ENCODE peak calls at places on chromosomes 7 and 10, in four cellular contexts. One of them, this sample, is unnamed.

GRCh38 chr10:1476106-1476803 is 261.1 kb downstream of the ADARB2 start:
- DNase-seq in heart right ventricle: no peak
- DNase-seq in activated CD4-positive, CD25-positive, alpha-beta regulatory T cell treated with anti-CD3 and anti-CD28 coated beads, Interleukin-2, amount 50 U/mL, for 72 hours: no peak
- DNase-seq in GM23248: no peak
- DNase-seq in this sample: no peak

GRCh38 chr7:140417456-140418155 is 13.7 kb downstream of the RAB19 start:
- DNase-seq in heart right ventricle: no peak
- DNase-seq in activated CD4-positive, CD25-positive, alpha-beta regulatory T cell treated with anti-CD3 and anti-CD28 coated beads, Interleukin-2, amount 50 U/mL, for 72 hours: no peak
- DNase-seq in GM23248: no peak
- DNase-seq in this sample: no peak

GRCh38 chr7:2660359-2661095 is 27.5 kb upstream of the AMZ1 start:
- DNase-seq in heart right ventricle: no peak
- DNase-seq in activated CD4-positive, CD25-positive, alpha-beta regulatory T cell treated with anti-CD3 and anti-CD28 coated beads, Interleukin-2, amount 50 U/mL, for 72 hours: no peak
- DNase-seq in GM23248: peak
- DNase-seq in this sample: no peak

GRCh38 chr7:117323585-117323876 is 673 bp upstream of the WNT2 start:
- DNase-seq in activated CD4-positive, CD25-positive, alpha-beta regulatory T cell treated with anti-CD3 and anti-CD28 coated beads, Interleukin-2, amount 50 U/mL, for 72 hours: no peak
- DNase-seq in GM23248: no peak
- DNase-seq in heart right ventricle: no peak
- DNase-seq in this sample: no peak

GRCh38 chr10:87685832-87686589 is 26.3 kb downstream of the PAPSS2 start:
- DNase-seq in GM23248: no peak
- DNase-seq in activated CD4-positive, CD25-positive, alpha-beta regulatory T cell treated with anti-CD3 and anti-CD28 coated beads, Interleukin-2, amount 50 U/mL, for 72 hours: no peak
- DNase-seq in heart right ventricle: no peak
- DNase-seq in this sample: no peak

GRCh38 chr7:50068850-50069551 is 24.0 kb downstream of the ZPBP start:
- DNase-seq in activated CD4-positive, CD25-positive, alpha-beta regulatory T cell treated with anti-CD3 and anti-CD28 coated beads, Interleukin-2, amount 50 U/mL, for 72 hours: no peak
- DNase-seq in GM23248: peak
- DNase-seq in heart right ventricle: peak
- DNase-seq in this sample: peak

GRCh38 chr10:31350891-31351290 is 31.9 kb downstream of the ZEB1 start:
- DNase-seq in GM23248: no peak
- DNase-seq in activated CD4-positive, CD25-positive, alpha-beta regulatory T cell treated with anti-CD3 and anti-CD28 coated beads, Interleukin-2, amount 50 U/mL, for 72 hours: no peak
- DNase-seq in heart right ventricle: no peak
- DNase-seq in this sample: no peak

GRCh38 chr10:77474939-77475338 is 162.7 kb downstream of the KCNMA1 start:
- DNase-seq in GM23248: no peak
- DNase-seq in activated CD4-positive, CD25-positive, alpha-beta regulatory T cell treated with anti-CD3 and anti-CD28 coated beads, Interleukin-2, amount 50 U/mL, for 72 hours: no peak
- DNase-seq in heart right ventricle: no peak
- DNase-seq in this sample: no peak

GRCh38 chr10:133357293-133358151 is at the start of gene FUOM:
- DNase-seq in GM23248: peak
- DNase-seq in heart right ventricle: peak
- DNase-seq in activated CD4-positive, CD25-positive, alpha-beta regulatory T cell treated with anti-CD3 and anti-CD28 coated beads, Interleukin-2, amount 50 U/mL, for 72 hours: peak
- DNase-seq in this sample: peak

GRCh38 chr10:24349379-24350110 is 140.6 kb downstream of the KIAA1217 start:
- DNase-seq in activated CD4-positive, CD25-positive, alpha-beta regulatory T cell treated with anti-CD3 and anti-CD28 coated beads, Interleukin-2, amount 50 U/mL, for 72 hours: no peak
- DNase-seq in GM23248: peak
- DNase-seq in heart right ventricle: no peak
- DNase-seq in this sample: peak

GRCh38 chr10:58743466-58744115 is 230.9 kb downstream of the BICC1 start:
- DNase-seq in activated CD4-positive, CD25-positive, alpha-beta regulatory T cell treated with anti-CD3 and anti-CD28 coated beads, Interleukin-2, amount 50 U/mL, for 72 hours: no peak
- DNase-seq in GM23248: peak
- DNase-seq in heart right ventricle: no peak
- DNase-seq in this sample: no peak

GRCh38 chr10:91712315-91712714 is 79.4 kb upstream of the PPP1R3C start:
- DNase-seq in GM23248: no peak
- DNase-seq in activated CD4-positive, CD25-positive, alpha-beta regulatory T cell treated with anti-CD3 and anti-CD28 coated beads, Interleukin-2, amount 50 U/mL, for 72 hours: no peak
- DNase-seq in heart right ventricle: no peak
- DNase-seq in this sample: no peak

GRCh38 chr10:72812798-72813430 is 80.6 kb upstream of the OIT3 start:
- DNase-seq in GM23248: peak
- DNase-seq in heart right ventricle: no peak
- DNase-seq in activated CD4-positive, CD25-positive, alpha-beta regulatory T cell treated with anti-CD3 and anti-CD28 coated beads, Interleukin-2, amount 50 U/mL, for 72 hours: no peak
- DNase-seq in this sample: no peak

GRCh38 chr10:125448596-125448995 is 234.4 kb downstream of the TEX36 start:
- DNase-seq in GM23248: peak
- DNase-seq in heart right ventricle: no peak
- DNase-seq in activated CD4-positive, CD25-positive, alpha-beta regulatory T cell treated with anti-CD3 and anti-CD28 coated beads, Interleukin-2, amount 50 U/mL, for 72 hours: no peak
- DNase-seq in this sample: no peak

GRCh38 chr10:81873932-81874816 is 820 bp upstream of the NRG3 start:
- DNase-seq in GM23248: peak
- DNase-seq in heart right ventricle: peak
- DNase-seq in activated CD4-positive, CD25-positive, alpha-beta regulatory T cell treated with anti-CD3 and anti-CD28 coated beads, Interleukin-2, amount 50 U/mL, for 72 hours: no peak
- DNase-seq in this sample: peak

GRCh38 chr7:20019757-20020432 is 197.3 kb downstream of the MACC1 start:
- DNase-seq in activated CD4-positive, CD25-positive, alpha-beta regulatory T cell treated with anti-CD3 and anti-CD28 coated beads, Interleukin-2, amount 50 U/mL, for 72 hours: no peak
- DNase-seq in GM23248: no peak
- DNase-seq in heart right ventricle: no peak
- DNase-seq in this sample: no peak

GRCh38 chr10:75358835-75359421 is 42.6 kb downstream of the ZNF503 start:
- DNase-seq in GM23248: peak
- DNase-seq in heart right ventricle: no peak
- DNase-seq in activated CD4-positive, CD25-positive, alpha-beta regulatory T cell treated with anti-CD3 and anti-CD28 coated beads, Interleukin-2, amount 50 U/mL, for 72 hours: no peak
- DNase-seq in this sample: peak

GRCh38 chr7:107463139-107464078 is 6.4 kb upstream of the GPR22 start:
- DNase-seq in heart right ventricle: peak
- DNase-seq in activated CD4-positive, CD25-positive, alpha-beta regulatory T cell treated with anti-CD3 and anti-CD28 coated beads, Interleukin-2, amount 50 U/mL, for 72 hours: no peak
- DNase-seq in GM23248: peak
- DNase-seq in this sample: no peak

GRCh38 chr10:132011027-132011426 is 29.3 kb upstream of the BNIP3 start:
- DNase-seq in activated CD4-positive, CD25-positive, alpha-beta regulatory T cell treated with anti-CD3 and anti-CD28 coated beads, Interleukin-2, amount 50 U/mL, for 72 hours: no peak
- DNase-seq in GM23248: no peak
- DNase-seq in heart right ventricle: peak
- DNase-seq in this sample: no peak

GRCh38 chr7:1703475-1704325 is 33.6 kb downstream of the ELFN1 start:
- DNase-seq in GM23248: no peak
- DNase-seq in heart right ventricle: no peak
- DNase-seq in activated CD4-positive, CD25-positive, alpha-beta regulatory T cell treated with anti-CD3 and anti-CD28 coated beads, Interleukin-2, amount 50 U/mL, for 72 hours: peak
- DNase-seq in this sample: no peak

GRCh38 chr10:101295266-101295665 is 58.7 kb upstream of the BTRC start:
- DNase-seq in activated CD4-positive, CD25-positive, alpha-beta regulatory T cell treated with anti-CD3 and anti-CD28 coated beads, Interleukin-2, amount 50 U/mL, for 72 hours: no peak
- DNase-seq in heart right ventricle: no peak
- DNase-seq in GM23248: no peak
- DNase-seq in this sample: no peak

GRCh38 chr7:374706-375490 is 84.9 kb downstream of the FOXL3 start:
- DNase-seq in GM23248: no peak
- DNase-seq in activated CD4-positive, CD25-positive, alpha-beta regulatory T cell treated with anti-CD3 and anti-CD28 coated beads, Interleukin-2, amount 50 U/mL, for 72 hours: peak
- DNase-seq in heart right ventricle: no peak
- DNase-seq in this sample: no peak

GRCh38 chr10:26703096-26703495 is 5.6 kb downstream of the PDSS1 start:
- DNase-seq in GM23248: no peak
- DNase-seq in heart right ventricle: no peak
- DNase-seq in activated CD4-positive, CD25-positive, alpha-beta regulatory T cell treated with anti-CD3 and anti-CD28 coated beads, Interleukin-2, amount 50 U/mL, for 72 hours: no peak
- DNase-seq in this sample: no peak

GRCh38 chr7:100088621-100089457 is at the start of gene COPS6:
- DNase-seq in GM23248: peak
- DNase-seq in activated CD4-positive, CD25-positive, alpha-beta regulatory T cell treated with anti-CD3 and anti-CD28 coated beads, Interleukin-2, amount 50 U/mL, for 72 hours: peak
- DNase-seq in heart right ventricle: peak
- DNase-seq in this sample: peak

GRCh38 chr10:89567566-89568245 is 32.3 kb upstream of the SLC16A12 start:
- DNase-seq in GM23248: peak
- DNase-seq in heart right ventricle: no peak
- DNase-seq in activated CD4-positive, CD25-positive, alpha-beta regulatory T cell treated with anti-CD3 and anti-CD28 coated beads, Interleukin-2, amount 50 U/mL, for 72 hours: no peak
- DNase-seq in this sample: no peak

GRCh38 chr10:132521041-132521465 is 16.5 kb upstream of the INPP5A start:
- DNase-seq in GM23248: no peak
- DNase-seq in activated CD4-positive, CD25-positive, alpha-beta regulatory T cell treated with anti-CD3 and anti-CD28 coated beads, Interleukin-2, amount 50 U/mL, for 72 hours: peak
- DNase-seq in heart right ventricle: peak
- DNase-seq in this sample: no peak

GRCh38 chr7:151088856-151089699 is 2.8 kb downstream of the AGAP3 start:
- DNase-seq in GM23248: peak
- DNase-seq in activated CD4-positive, CD25-positive, alpha-beta regulatory T cell treated with anti-CD3 and anti-CD28 coated beads, Interleukin-2, amount 50 U/mL, for 72 hours: no peak
- DNase-seq in heart right ventricle: peak
- DNase-seq in this sample: peak

GRCh38 chr10:88064608-88065383 is 201.4 kb downstream of the PTEN start:
- DNase-seq in GM23248: peak
- DNase-seq in activated CD4-positive, CD25-positive, alpha-beta regulatory T cell treated with anti-CD3 and anti-CD28 coated beads, Interleukin-2, amount 50 U/mL, for 72 hours: no peak
- DNase-seq in heart right ventricle: peak
- DNase-seq in this sample: no peak

GRCh38 chr10:29276251-29276850 is 12.5 kb upstream of the LYZL1 start:
- DNase-seq in heart right ventricle: no peak
- DNase-seq in GM23248: no peak
- DNase-seq in activated CD4-positive, CD25-positive, alpha-beta regulatory T cell treated with anti-CD3 and anti-CD28 coated beads, Interleukin-2, amount 50 U/mL, for 72 hours: no peak
- DNase-seq in this sample: no peak

GRCh38 chr7:140334341-140335057 is 63.8 kb downstream of the SLC37A3 start:
- DNase-seq in GM23248: no peak
- DNase-seq in heart right ventricle: no peak
- DNase-seq in activated CD4-positive, CD25-positive, alpha-beta regulatory T cell treated with anti-CD3 and anti-CD28 coated beads, Interleukin-2, amount 50 U/mL, for 72 hours: no peak
- DNase-seq in this sample: no peak

GRCh38 chr10:72229261-72230251 is 13.5 kb upstream of the ASCC1 start:
- DNase-seq in activated CD4-positive, CD25-positive, alpha-beta regulatory T cell treated with anti-CD3 and anti-CD28 coated beads, Interleukin-2, amount 50 U/mL, for 72 hours: no peak
- DNase-seq in GM23248: peak
- DNase-seq in heart right ventricle: no peak
- DNase-seq in this sample: no peak

GRCh38 chr7:133230591-133231194 is 22.2 kb upstream of the EXOC4 start:
- DNase-seq in heart right ventricle: peak
- DNase-seq in GM23248: peak
- DNase-seq in activated CD4-positive, CD25-positive, alpha-beta regulatory T cell treated with anti-CD3 and anti-CD28 coated beads, Interleukin-2, amount 50 U/mL, for 72 hours: peak
- DNase-seq in this sample: no peak

GRCh38 chr10:32413513-32413912 is 32.4 kb upstream of the CCDC7 start:
- DNase-seq in GM23248: peak
- DNase-seq in heart right ventricle: no peak
- DNase-seq in activated CD4-positive, CD25-positive, alpha-beta regulatory T cell treated with anti-CD3 and anti-CD28 coated beads, Interleukin-2, amount 50 U/mL, for 72 hours: peak
- DNase-seq in this sample: peak